ENCODE peak calls at places on chromosome 15, in five cellular contexts. O is A549, M is endothelial cell of umbilical vein, X is endodermal cell, N is kidney. P is an unnamed sample.

GRCh38 chr15:44662478-44663409 is 718 bp downstream of the SPG11 start:
- DNase-seq in O (peak; percentile 37), N (peak; percentile 91), M (no peak), X (peak; percentile 81), P (peak; percentile 58)

GRCh38 chr15:91946914-91947313 is 93.4 kb downstream of the SLCO3A1 start:
- DNase-seq in N (no peak), O (no peak), M (no peak), X (peak; percentile 74), P (no peak)

GRCh38 chr15:68333775-68334470 is 56.4 kb downstream of the FEM1B start:
- DNase-seq in X (no peak), N (peak; percentile 91), M (no peak), O (no peak), P (no peak)

GRCh38 chr15:59216911-59217310 is 10.3 kb downstream of the LDHAL6B start:
- DNase-seq in O (no peak), M (no peak), N (no peak), X (no peak), P (no peak)

GRCh38 chr15:76196286-76196948 is 114.9 kb downstream of the ETFA start:
- DNase-seq in O (peak; percentile 91), X (peak; percentile 78), M (peak; percentile 86), N (peak; percentile 84), P (peak; percentile 85)

GRCh38 chr15:58918239-58918638 is 15.2 kb downstream of the SLTM start:
- DNase-seq in N (no peak), M (peak; percentile 16), X (no peak), O (no peak), P (no peak)

GRCh38 chr15:88166330-88166993 is 90.1 kb downstream of the NTRK3 start:
- DNase-seq in X (peak; percentile 91), N (no peak), O (no peak), M (no peak), P (no peak)

GRCh38 chr15:67833504-67834248 is 6.2 kb downstream of the RNU6-1 start:
- DNase-seq in N (peak; percentile 79), M (peak; percentile 47), X (peak; percentile 87), O (peak; percentile 75), P (no peak)

GRCh38 chr15:86213888-86214287 is 134.2 kb downstream of the AGBL1 start:
- DNase-seq in N (no peak), O (no peak), X (no peak), M (no peak), P (no peak)

GRCh38 chr15:39599871-39600270 is 19.0 kb downstream of the THBS1 start:
- DNase-seq in N (no peak), X (no peak), M (peak; percentile 84), O (no peak), P (peak; percentile 32)

GRCh38 chr15:31440754-31441298 is 114.2 kb downstream of the KLF13 start:
- DNase-seq in O (no peak), X (peak; percentile 66), N (peak; percentile 88), M (peak; percentile 29), P (no peak)

GRCh38 chr15:63677778-63678177 is 80.6 kb downstream of the FBXL22 start:
- DNase-seq in M (no peak), X (peak; percentile 45), N (no peak), O (peak; percentile 27), P (peak; percentile 39)

GRCh38 chr15:80480909-80481308 is 76.7 kb downstream of the ARNT2 start:
- DNase-seq in X (peak; percentile 58), N (no peak), M (no peak), O (no peak), P (peak; percentile 65)

GRCh38 chr15:99485153-99485947 is 80.4 kb upstream of the MEF2A start:
- DNase-seq in X (peak; percentile 66), O (no peak), M (no peak), N (no peak), P (no peak)

GRCh38 chr15:90860942-90861675 is 7.3 kb upstream of the FURIN start:
- DNase-seq in X (no peak), N (no peak), M (no peak), O (peak; percentile 95), P (peak; percentile 64)

GRCh38 chr15:58066042-58066867 is 744 bp upstream of the ALDH1A2 start:
- DNase-seq in N (peak; percentile 91), O (peak; percentile 69), X (peak; percentile 90), M (peak; percentile 66), P (no peak)

DNA sequence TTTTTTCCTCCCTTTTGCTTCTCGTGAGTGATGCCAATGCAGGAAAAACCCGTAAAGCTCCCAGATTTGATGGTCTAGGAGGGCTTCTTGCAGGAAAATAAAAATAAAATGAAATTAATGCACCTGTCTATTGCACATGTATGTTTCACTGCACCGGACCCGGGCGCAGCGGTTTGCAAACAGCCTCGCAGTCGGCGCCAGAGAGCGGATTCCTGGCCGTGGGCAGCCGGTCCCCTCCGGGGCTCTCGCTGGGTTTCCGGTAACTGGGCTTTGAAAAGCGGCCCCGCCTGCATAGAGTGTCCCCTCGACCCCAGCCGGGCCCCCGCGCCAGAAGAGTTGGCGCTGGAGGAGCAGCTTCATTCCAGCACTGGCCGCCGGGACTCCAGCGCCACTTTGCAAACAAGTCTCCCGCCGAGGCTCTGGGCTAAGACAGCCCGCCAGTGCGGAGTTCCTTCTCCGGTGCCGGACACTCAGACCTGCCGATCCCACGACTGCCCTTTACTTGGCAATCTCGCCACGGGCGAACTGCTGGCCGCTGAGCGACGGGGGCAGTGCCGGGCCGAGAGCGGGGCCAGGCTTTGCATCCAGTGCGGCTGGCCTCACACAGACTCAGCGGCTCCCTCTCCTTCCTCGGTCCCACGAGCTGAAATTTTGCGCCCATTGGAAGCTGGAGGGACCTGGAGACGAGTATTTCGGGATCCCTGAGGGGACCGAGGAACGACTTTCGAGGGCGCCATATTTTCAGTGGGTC is 225.9 kb upstream of the C2CD4B start:
- DNase-seq in O (peak; percentile 52), M (peak; percentile 57), X (peak; percentile 86), N (peak; percentile 84), P (no peak)
- H3K4me3 ChIP-seq in O (peak overlapping the region; percentile 88), M (peak overlapping the region; percentile 17), X (peak overlapping the region; percentile 98), N (peak overlapping the region; percentile 91), P (peak overlapping the region; percentile 79)

GRCh38 chr15:82040862-82041261 is 5.0 kb downstream of the MEX3B start:
- DNase-seq in M (no peak), N (no peak), X (peak; percentile 93), O (no peak), P (no peak)

GRCh38 chr15:82043726-82044372 is 2.0 kb downstream of the MEX3B start:
- DNase-seq in X (no peak), M (no peak), O (no peak), N (peak; percentile 71), P (no peak)

GRCh38 chr15:82044373-82045178 is 1.2 kb downstream of the MEX3B start:
- DNase-seq in M (peak; percentile 67), O (peak; percentile 27), X (peak; percentile 87), N (peak; percentile 73), P (no peak)

GRCh38 chr15:82045179-82045891 is 483 bp downstream of the MEX3B start:
- DNase-seq in O (peak; percentile 45), N (peak; percentile 85), M (peak; percentile 65), X (peak; percentile 79), P (no peak)

DNA sequence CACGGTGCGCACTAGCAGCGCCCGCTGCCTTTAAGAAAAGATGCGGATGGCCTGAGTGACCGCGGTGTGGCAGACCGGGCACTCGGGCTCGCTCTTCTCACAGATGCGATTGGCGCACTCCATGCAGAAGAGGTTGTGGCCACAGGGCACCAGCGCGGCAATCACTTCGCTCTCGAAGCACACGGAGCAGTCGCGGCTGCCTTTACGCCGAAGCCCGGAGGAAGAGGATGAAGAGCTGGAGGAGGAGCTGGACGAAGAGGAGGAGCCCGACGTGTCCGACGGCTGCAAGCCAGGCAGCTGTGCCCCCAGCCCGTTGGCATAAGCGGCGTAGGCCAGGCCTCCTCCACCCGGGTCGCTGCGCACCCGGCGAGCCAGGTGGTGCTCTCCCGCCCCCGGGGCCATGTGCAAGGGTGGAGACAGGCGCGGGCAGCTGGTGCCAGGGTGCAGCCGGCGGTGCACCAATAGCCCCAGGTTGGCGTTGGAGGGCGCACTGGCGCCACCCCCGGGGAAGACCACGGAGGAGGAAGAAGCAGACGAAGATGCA is 2.6 kb downstream of the MEX3B start:
- DNase-seq in M (no peak), X (peak; percentile 69), O (no peak), N (peak; percentile 72), P (no peak)
- H3K4me3 ChIP-seq in M (no peak overlapping the region), X (peak overlapping the region; percentile 89), O (no peak overlapping the region), N (no peak overlapping the region), P (no peak overlapping the region)

GRCh38 chr15:61205427-61205826 is 23.7 kb downstream of the RORA start:
- DNase-seq in M (peak; percentile 38), X (no peak), N (no peak), O (no peak), P (no peak)
- H3K4me3 ChIP-seq in M (peak overlapping the region; percentile 13), X (no peak overlapping the region), N (peak overlapping the region; percentile 59), O (no peak overlapping the region), P (no peak overlapping the region)

GRCh38 chr15:40870716-40871115 is 3.3 kb downstream of the RHOV start:
- DNase-seq in O (no peak), N (peak; percentile 29), X (no peak), M (no peak), P (no peak)

GRCh38 chr15:40871749-40872617 is 2.1 kb downstream of the RHOV start:
- DNase-seq in N (peak; percentile 89), O (no peak), X (peak; percentile 90), M (no peak), P (peak; percentile 94)

GRCh38 chr15:40872791-40873526 is 1.1 kb downstream of the RHOV start:
- DNase-seq in M (no peak), N (peak; percentile 60), X (peak; percentile 56), O (no peak), P (no peak)

GRCh38 chr15:40875996-40876740 is 2.1 kb upstream of the RHOV start:
- DNase-seq in N (peak; percentile 22), X (no peak), O (no peak), M (no peak), P (peak; percentile 66)

DNA sequence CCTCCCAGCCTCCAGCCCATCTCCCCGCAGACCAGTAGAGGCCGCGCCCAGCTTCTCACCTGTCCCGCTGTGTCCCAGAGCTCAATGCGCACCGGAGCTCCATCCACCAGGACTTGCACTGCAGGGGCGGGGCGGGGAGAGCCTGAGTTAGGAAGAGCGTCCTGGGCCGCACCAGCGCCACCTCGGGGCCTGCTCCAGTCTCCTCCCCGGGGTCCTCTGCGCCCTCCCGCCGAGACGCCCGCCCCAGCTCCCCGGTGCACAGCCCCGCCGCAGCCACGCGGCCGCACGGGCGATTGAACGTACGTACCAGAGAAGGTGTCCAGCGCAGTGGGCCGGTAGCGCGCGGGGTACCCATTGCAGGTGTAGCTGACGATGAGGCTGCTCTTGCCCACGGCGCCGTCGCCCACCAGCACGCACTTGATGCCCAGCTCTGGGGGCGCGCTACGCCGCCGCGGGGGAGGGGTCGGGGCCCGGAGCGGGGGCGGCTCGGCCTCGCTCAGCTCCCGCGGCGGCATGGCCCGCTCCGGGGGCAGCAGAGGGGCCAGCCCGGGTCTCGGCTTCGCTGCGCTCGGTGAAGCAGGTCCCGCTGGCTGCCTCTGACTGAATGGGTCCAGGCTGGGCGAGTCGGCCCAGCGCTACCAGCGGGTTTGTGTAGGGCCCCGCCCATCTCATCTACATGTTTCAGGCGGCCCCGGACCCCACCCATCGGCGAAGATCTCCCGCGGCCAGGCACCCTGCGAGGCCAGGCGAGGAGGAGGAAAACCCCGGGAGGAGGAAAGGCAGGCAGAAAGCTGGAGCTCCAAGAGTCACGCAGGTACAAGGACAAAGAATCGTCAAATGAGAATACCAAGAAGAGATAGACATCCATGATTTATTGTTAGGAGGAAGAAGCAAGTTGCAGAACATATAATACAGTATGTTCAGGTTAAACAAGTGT is at the start of gene RHOV:
- DNase-seq in X (peak; percentile 96), M (peak; percentile 43), N (peak; percentile 88), O (peak; percentile 76), P (peak; percentile 63)
- H3K4me3 ChIP-seq in X (peak within 1 kb of the TSS; percentile 75), M (peak within 1 kb of the TSS; percentile 25), N (peak within 1 kb of the TSS; percentile 54), O (peak within 1 kb of the TSS; percentile 92), P (peak within 1 kb of the TSS; percentile 70)

GRCh38 chr15:101641134-101641764 is 10.9 kb downstream of the TM2D3 start:
- DNase-seq in N (no peak), O (peak; percentile 68), M (peak; percentile 82), X (peak; percentile 89), P (peak; percentile 63)
- H3K4me3 ChIP-seq in N (no peak overlapping the region), O (no peak overlapping the region), M (no peak overlapping the region), X (no peak overlapping the region), P (no peak overlapping the region)

GRCh38 chr15:94844533-94845390 is 613.4 kb downstream of the MCTP2 start:
- DNase-seq in M (peak; percentile 98), N (peak; percentile 91), O (no peak), X (peak; percentile 84), P (peak; percentile 13)
- H3K4me3 ChIP-seq in M (no peak overlapping the region), N (peak overlapping the region; percentile 39), O (peak overlapping the region; percentile 35), X (peak overlapping the region; percentile 56), P (peak overlapping the region; percentile 33)

P was measured in bronchial epithelial cell.